ENCODE peak calls at places on chromosomes 2 and 18, in ten cellular contexts. One of them, this sample, is unnamed.

GRCh38 chr2:129849559-129850160 is 129.8 kb upstream of the RAB6C start:
- DNase-seq in activated CD4-positive, alpha-beta T cell treated with anti-CD3 and anti-CD28 coated beads, Interleukin-2, amount 50 U/mL, for 24 hours: no peak
- DNase-seq in K562: peak
- DNase-seq in AG09319: peak
- DNase-seq in SK-N-DZ: peak
- DNase-seq in dermis microvascular lymphatic vessel endothelial cell: peak
- DNase-seq in amniotic stem cell: peak
- DNase-seq in effector memory CD4-positive, alpha-beta T cell: no peak
- DNase-seq in A549: peak
- DNase-seq in iris pigment epithelial cell: peak
- DNase-seq in this sample: peak

GRCh38 chr2:227717687-227718567 is at the start of gene SLC19A3:
- DNase-seq in activated CD4-positive, alpha-beta T cell treated with anti-CD3 and anti-CD28 coated beads, Interleukin-2, amount 50 U/mL, for 24 hours: no peak
- DNase-seq in K562: peak
- DNase-seq in AG09319: peak
- DNase-seq in SK-N-DZ: peak
- DNase-seq in dermis microvascular lymphatic vessel endothelial cell: peak
- DNase-seq in amniotic stem cell: no peak
- DNase-seq in effector memory CD4-positive, alpha-beta T cell: no peak
- DNase-seq in A549: peak
- DNase-seq in iris pigment epithelial cell: peak
- DNase-seq in this sample: peak

GRCh38 chr2:72993147-72993546 is 75.8 kb downstream of the EMX1 start:
- DNase-seq in activated CD4-positive, alpha-beta T cell treated with anti-CD3 and anti-CD28 coated beads, Interleukin-2, amount 50 U/mL, for 24 hours: peak
- DNase-seq in K562: peak
- DNase-seq in AG09319: no peak
- DNase-seq in SK-N-DZ: peak
- DNase-seq in dermis microvascular lymphatic vessel endothelial cell: peak
- DNase-seq in amniotic stem cell: no peak
- DNase-seq in effector memory CD4-positive, alpha-beta T cell: no peak
- DNase-seq in A549: peak
- DNase-seq in iris pigment epithelial cell: peak
- DNase-seq in this sample: peak

GRCh38 chr2:30272761-30273573 is 41.6 kb downstream of the LBH start:
- DNase-seq in activated CD4-positive, alpha-beta T cell treated with anti-CD3 and anti-CD28 coated beads, Interleukin-2, amount 50 U/mL, for 24 hours: no peak
- DNase-seq in K562: no peak
- DNase-seq in AG09319: peak
- DNase-seq in SK-N-DZ: no peak
- DNase-seq in dermis microvascular lymphatic vessel endothelial cell: peak
- DNase-seq in amniotic stem cell: peak
- DNase-seq in effector memory CD4-positive, alpha-beta T cell: no peak
- DNase-seq in A549: peak
- DNase-seq in iris pigment epithelial cell: peak
- DNase-seq in this sample: peak

GRCh38 chr2:152421521-152422367 is 86.8 kb downstream of the FMNL2 start:
- DNase-seq in activated CD4-positive, alpha-beta T cell treated with anti-CD3 and anti-CD28 coated beads, Interleukin-2, amount 50 U/mL, for 24 hours: no peak
- DNase-seq in K562: no peak
- DNase-seq in AG09319: peak
- DNase-seq in SK-N-DZ: no peak
- DNase-seq in dermis microvascular lymphatic vessel endothelial cell: peak
- DNase-seq in amniotic stem cell: peak
- DNase-seq in effector memory CD4-positive, alpha-beta T cell: no peak
- DNase-seq in A549: peak
- DNase-seq in iris pigment epithelial cell: peak
- DNase-seq in this sample: peak

GRCh38 chr2:72630767-72631166 is 195.1 kb downstream of the EXOC6B start:
- DNase-seq in activated CD4-positive, alpha-beta T cell treated with anti-CD3 and anti-CD28 coated beads, Interleukin-2, amount 50 U/mL, for 24 hours: no peak
- DNase-seq in K562: no peak
- DNase-seq in AG09319: peak
- DNase-seq in SK-N-DZ: no peak
- DNase-seq in dermis microvascular lymphatic vessel endothelial cell: peak
- DNase-seq in amniotic stem cell: no peak
- DNase-seq in effector memory CD4-positive, alpha-beta T cell: no peak
- DNase-seq in A549: no peak
- DNase-seq in iris pigment epithelial cell: peak
- DNase-seq in this sample: peak

GRCh38 chr2:6694555-6694954 is 171.2 kb downstream of the CMPK2 start:
- DNase-seq in activated CD4-positive, alpha-beta T cell treated with anti-CD3 and anti-CD28 coated beads, Interleukin-2, amount 50 U/mL, for 24 hours: no peak
- DNase-seq in K562: no peak
- DNase-seq in AG09319: no peak
- DNase-seq in SK-N-DZ: no peak
- DNase-seq in dermis microvascular lymphatic vessel endothelial cell: no peak
- DNase-seq in amniotic stem cell: no peak
- DNase-seq in effector memory CD4-positive, alpha-beta T cell: no peak
- DNase-seq in A549: no peak
- DNase-seq in iris pigment epithelial cell: no peak
- DNase-seq in this sample: no peak

GRCh38 chr2:237603718-237604362 is 13.3 kb upstream of the RAB17 start:
- DNase-seq in activated CD4-positive, alpha-beta T cell treated with anti-CD3 and anti-CD28 coated beads, Interleukin-2, amount 50 U/mL, for 24 hours: no peak
- DNase-seq in K562: no peak
- DNase-seq in AG09319: no peak
- DNase-seq in SK-N-DZ: no peak
- DNase-seq in dermis microvascular lymphatic vessel endothelial cell: peak
- DNase-seq in amniotic stem cell: no peak
- DNase-seq in effector memory CD4-positive, alpha-beta T cell: peak
- DNase-seq in A549: no peak
- DNase-seq in iris pigment epithelial cell: peak
- DNase-seq in this sample: peak

GRCh38 chr2:1864981-1865421 is 120.7 kb upstream of the PXDN start:
- DNase-seq in activated CD4-positive, alpha-beta T cell treated with anti-CD3 and anti-CD28 coated beads, Interleukin-2, amount 50 U/mL, for 24 hours: no peak
- DNase-seq in K562: no peak
- DNase-seq in AG09319: no peak
- DNase-seq in SK-N-DZ: no peak
- DNase-seq in dermis microvascular lymphatic vessel endothelial cell: no peak
- DNase-seq in amniotic stem cell: no peak
- DNase-seq in effector memory CD4-positive, alpha-beta T cell: no peak
- DNase-seq in A549: no peak
- DNase-seq in iris pigment epithelial cell: no peak
- DNase-seq in this sample: no peak

GRCh38 chr18:47418746-47419145 is 167.3 kb upstream of the SKOR2 start:
- DNase-seq in activated CD4-positive, alpha-beta T cell treated with anti-CD3 and anti-CD28 coated beads, Interleukin-2, amount 50 U/mL, for 24 hours: no peak
- DNase-seq in K562: no peak
- DNase-seq in AG09319: no peak
- DNase-seq in SK-N-DZ: no peak
- DNase-seq in dermis microvascular lymphatic vessel endothelial cell: no peak
- DNase-seq in amniotic stem cell: no peak
- DNase-seq in effector memory CD4-positive, alpha-beta T cell: no peak
- DNase-seq in A549: no peak
- DNase-seq in iris pigment epithelial cell: peak
- DNase-seq in this sample: no peak

GRCh38 chr2:9543557-9543956 is 12.1 kb downstream of the ADAM17 start:
- DNase-seq in activated CD4-positive, alpha-beta T cell treated with anti-CD3 and anti-CD28 coated beads, Interleukin-2, amount 50 U/mL, for 24 hours: no peak
- DNase-seq in K562: no peak
- DNase-seq in AG09319: no peak
- DNase-seq in SK-N-DZ: no peak
- DNase-seq in dermis microvascular lymphatic vessel endothelial cell: no peak
- DNase-seq in amniotic stem cell: no peak
- DNase-seq in effector memory CD4-positive, alpha-beta T cell: no peak
- DNase-seq in A549: no peak
- DNase-seq in iris pigment epithelial cell: no peak
- DNase-seq in this sample: no peak

GRCh38 chr2:67135201-67135600 is 261.9 kb upstream of the ETAA1 start:
- DNase-seq in activated CD4-positive, alpha-beta T cell treated with anti-CD3 and anti-CD28 coated beads, Interleukin-2, amount 50 U/mL, for 24 hours: no peak
- DNase-seq in K562: no peak
- DNase-seq in AG09319: no peak
- DNase-seq in SK-N-DZ: no peak
- DNase-seq in dermis microvascular lymphatic vessel endothelial cell: no peak
- DNase-seq in amniotic stem cell: no peak
- DNase-seq in effector memory CD4-positive, alpha-beta T cell: no peak
- DNase-seq in A549: no peak
- DNase-seq in iris pigment epithelial cell: no peak
- DNase-seq in this sample: no peak

GRCh38 chr2:8998418-8998817 is 5.1 kb downstream of the MBOAT2 start:
- DNase-seq in activated CD4-positive, alpha-beta T cell treated with anti-CD3 and anti-CD28 coated beads, Interleukin-2, amount 50 U/mL, for 24 hours: no peak
- DNase-seq in K562: peak
- DNase-seq in AG09319: no peak
- DNase-seq in SK-N-DZ: no peak
- DNase-seq in dermis microvascular lymphatic vessel endothelial cell: no peak
- DNase-seq in amniotic stem cell: no peak
- DNase-seq in effector memory CD4-positive, alpha-beta T cell: no peak
- DNase-seq in A549: no peak
- DNase-seq in iris pigment epithelial cell: no peak
- DNase-seq in this sample: no peak

GRCh38 chr2:49770919-49771318 is 616.6 kb upstream of the FSHR start:
- DNase-seq in activated CD4-positive, alpha-beta T cell treated with anti-CD3 and anti-CD28 coated beads, Interleukin-2, amount 50 U/mL, for 24 hours: no peak
- DNase-seq in K562: no peak
- DNase-seq in AG09319: no peak
- DNase-seq in SK-N-DZ: peak
- DNase-seq in dermis microvascular lymphatic vessel endothelial cell: no peak
- DNase-seq in amniotic stem cell: no peak
- DNase-seq in effector memory CD4-positive, alpha-beta T cell: no peak
- DNase-seq in A549: no peak
- DNase-seq in iris pigment epithelial cell: peak
- DNase-seq in this sample: peak

GRCh38 chr2:184524551-184525382 is 73.6 kb upstream of the ZNF804A start:
- DNase-seq in activated CD4-positive, alpha-beta T cell treated with anti-CD3 and anti-CD28 coated beads, Interleukin-2, amount 50 U/mL, for 24 hours: no peak
- DNase-seq in K562: no peak
- DNase-seq in AG09319: no peak
- DNase-seq in SK-N-DZ: no peak
- DNase-seq in dermis microvascular lymphatic vessel endothelial cell: no peak
- DNase-seq in amniotic stem cell: no peak
- DNase-seq in effector memory CD4-positive, alpha-beta T cell: no peak
- DNase-seq in A549: no peak
- DNase-seq in iris pigment epithelial cell: no peak
- DNase-seq in this sample: no peak

GRCh38 chr18:78926243-78926615 is 53.4 kb upstream of the SALL3 start:
- DNase-seq in activated CD4-positive, alpha-beta T cell treated with anti-CD3 and anti-CD28 coated beads, Interleukin-2, amount 50 U/mL, for 24 hours: no peak
- DNase-seq in K562: no peak
- DNase-seq in AG09319: no peak
- DNase-seq in SK-N-DZ: no peak
- DNase-seq in dermis microvascular lymphatic vessel endothelial cell: no peak
- DNase-seq in amniotic stem cell: no peak
- DNase-seq in effector memory CD4-positive, alpha-beta T cell: no peak
- DNase-seq in A549: no peak
- DNase-seq in iris pigment epithelial cell: no peak
- DNase-seq in this sample: no peak

GRCh38 chr2:204749319-204749718 is 204.0 kb downstream of the PARD3B start:
- DNase-seq in activated CD4-positive, alpha-beta T cell treated with anti-CD3 and anti-CD28 coated beads, Interleukin-2, amount 50 U/mL, for 24 hours: no peak
- DNase-seq in K562: no peak
- DNase-seq in AG09319: no peak
- DNase-seq in SK-N-DZ: no peak
- DNase-seq in dermis microvascular lymphatic vessel endothelial cell: no peak
- DNase-seq in amniotic stem cell: peak
- DNase-seq in effector memory CD4-positive, alpha-beta T cell: no peak
- DNase-seq in A549: no peak
- DNase-seq in iris pigment epithelial cell: peak
- DNase-seq in this sample: peak

GRCh38 chr2:186307871-186308270 is 178.2 kb upstream of the ZC3H15 start:
- DNase-seq in activated CD4-positive, alpha-beta T cell treated with anti-CD3 and anti-CD28 coated beads, Interleukin-2, amount 50 U/mL, for 24 hours: no peak
- DNase-seq in K562: no peak
- DNase-seq in AG09319: no peak
- DNase-seq in SK-N-DZ: no peak
- DNase-seq in dermis microvascular lymphatic vessel endothelial cell: no peak
- DNase-seq in amniotic stem cell: no peak
- DNase-seq in effector memory CD4-positive, alpha-beta T cell: no peak
- DNase-seq in A549: no peak
- DNase-seq in iris pigment epithelial cell: no peak
- DNase-seq in this sample: peak

GRCh38 chr18:50193796-50194622 is 938 bp downstream of the MYO5B start:
- DNase-seq in activated CD4-positive, alpha-beta T cell treated with anti-CD3 and anti-CD28 coated beads, Interleukin-2, amount 50 U/mL, for 24 hours: no peak
- DNase-seq in K562: no peak
- DNase-seq in AG09319: no peak
- DNase-seq in SK-N-DZ: no peak
- DNase-seq in dermis microvascular lymphatic vessel endothelial cell: no peak
- DNase-seq in amniotic stem cell: no peak
- DNase-seq in effector memory CD4-positive, alpha-beta T cell: no peak
- DNase-seq in A549: no peak
- DNase-seq in iris pigment epithelial cell: no peak
- DNase-seq in this sample: no peak

GRCh38 chr2:172288603-172289002 is 138.8 kb upstream of the ITGA6 start:
- DNase-seq in activated CD4-positive, alpha-beta T cell treated with anti-CD3 and anti-CD28 coated beads, Interleukin-2, amount 50 U/mL, for 24 hours: no peak
- DNase-seq in K562: no peak
- DNase-seq in AG09319: no peak
- DNase-seq in SK-N-DZ: no peak
- DNase-seq in dermis microvascular lymphatic vessel endothelial cell: peak
- DNase-seq in amniotic stem cell: no peak
- DNase-seq in effector memory CD4-positive, alpha-beta T cell: no peak
- DNase-seq in A549: no peak
- DNase-seq in iris pigment epithelial cell: no peak
- DNase-seq in this sample: peak

GRCh38 chr2:42568431-42569115 is at the start of gene MTA3:
- DNase-seq in activated CD4-positive, alpha-beta T cell treated with anti-CD3 and anti-CD28 coated beads, Interleukin-2, amount 50 U/mL, for 24 hours: peak
- DNase-seq in K562: peak
- DNase-seq in AG09319: no peak
- DNase-seq in SK-N-DZ: no peak
- DNase-seq in dermis microvascular lymphatic vessel endothelial cell: peak
- DNase-seq in amniotic stem cell: no peak
- DNase-seq in effector memory CD4-positive, alpha-beta T cell: peak
- DNase-seq in A549: peak
- DNase-seq in iris pigment epithelial cell: peak
- DNase-seq in this sample: no peak

GRCh38 chr18:40159141-40160017 is 1795.7 kb upstream of the PIK3C3 start:
- DNase-seq in activated CD4-positive, alpha-beta T cell treated with anti-CD3 and anti-CD28 coated beads, Interleukin-2, amount 50 U/mL, for 24 hours: no peak
- DNase-seq in K562: no peak
- DNase-seq in AG09319: no peak
- DNase-seq in SK-N-DZ: peak
- DNase-seq in dermis microvascular lymphatic vessel endothelial cell: peak
- DNase-seq in amniotic stem cell: no peak
- DNase-seq in effector memory CD4-positive, alpha-beta T cell: no peak
- DNase-seq in A549: no peak
- DNase-seq in iris pigment epithelial cell: peak
- DNase-seq in this sample: peak

GRCh38 chr2:212712466-212712865 is 173.9 kb upstream of the ERBB4 start:
- DNase-seq in activated CD4-positive, alpha-beta T cell treated with anti-CD3 and anti-CD28 coated beads, Interleukin-2, amount 50 U/mL, for 24 hours: no peak
- DNase-seq in K562: no peak
- DNase-seq in AG09319: no peak
- DNase-seq in SK-N-DZ: no peak
- DNase-seq in dermis microvascular lymphatic vessel endothelial cell: no peak
- DNase-seq in amniotic stem cell: no peak
- DNase-seq in effector memory CD4-positive, alpha-beta T cell: no peak
- DNase-seq in A549: no peak
- DNase-seq in iris pigment epithelial cell: no peak
- DNase-seq in this sample: no peak

GRCh38 chr2:23589220-23589647 is 204.3 kb downstream of the KLHL29 start:
- DNase-seq in activated CD4-positive, alpha-beta T cell treated with anti-CD3 and anti-CD28 coated beads, Interleukin-2, amount 50 U/mL, for 24 hours: no peak
- DNase-seq in K562: no peak
- DNase-seq in AG09319: no peak
- DNase-seq in SK-N-DZ: no peak
- DNase-seq in dermis microvascular lymphatic vessel endothelial cell: no peak
- DNase-seq in amniotic stem cell: no peak
- DNase-seq in effector memory CD4-positive, alpha-beta T cell: no peak
- DNase-seq in A549: no peak
- DNase-seq in iris pigment epithelial cell: no peak
- DNase-seq in this sample: no peak

GRCh38 chr2:109237792-109238191 is 108.8 kb downstream of the SH3RF3 start:
- DNase-seq in activated CD4-positive, alpha-beta T cell treated with anti-CD3 and anti-CD28 coated beads, Interleukin-2, amount 50 U/mL, for 24 hours: no peak
- DNase-seq in K562: no peak
- DNase-seq in AG09319: no peak
- DNase-seq in SK-N-DZ: no peak
- DNase-seq in dermis microvascular lymphatic vessel endothelial cell: no peak
- DNase-seq in amniotic stem cell: no peak
- DNase-seq in effector memory CD4-positive, alpha-beta T cell: no peak
- DNase-seq in A549: no peak
- DNase-seq in iris pigment epithelial cell: no peak
- DNase-seq in this sample: no peak

GRCh38 chr2:209636066-209636465 is 135.6 kb upstream of the UNC80 start:
- DNase-seq in activated CD4-positive, alpha-beta T cell treated with anti-CD3 and anti-CD28 coated beads, Interleukin-2, amount 50 U/mL, for 24 hours: no peak
- DNase-seq in K562: no peak
- DNase-seq in AG09319: no peak
- DNase-seq in SK-N-DZ: no peak
- DNase-seq in dermis microvascular lymphatic vessel endothelial cell: no peak
- DNase-seq in amniotic stem cell: no peak
- DNase-seq in effector memory CD4-positive, alpha-beta T cell: no peak
- DNase-seq in A549: no peak
- DNase-seq in iris pigment epithelial cell: no peak
- DNase-seq in this sample: peak

GRCh38 chr2:112579280-112579679 is 5.1 kb upstream of the CHCHD5 start:
- DNase-seq in activated CD4-positive, alpha-beta T cell treated with anti-CD3 and anti-CD28 coated beads, Interleukin-2, amount 50 U/mL, for 24 hours: no peak
- DNase-seq in K562: no peak
- DNase-seq in AG09319: peak
- DNase-seq in SK-N-DZ: no peak
- DNase-seq in dermis microvascular lymphatic vessel endothelial cell: peak
- DNase-seq in amniotic stem cell: peak
- DNase-seq in effector memory CD4-positive, alpha-beta T cell: no peak
- DNase-seq in A549: no peak
- DNase-seq in iris pigment epithelial cell: peak
- DNase-seq in this sample: peak

GRCh38 chr2:120684691-120685402 is 50.8 kb upstream of the GLI2 start:
- DNase-seq in activated CD4-positive, alpha-beta T cell treated with anti-CD3 and anti-CD28 coated beads, Interleukin-2, amount 50 U/mL, for 24 hours: no peak
- DNase-seq in K562: no peak
- DNase-seq in AG09319: no peak
- DNase-seq in SK-N-DZ: no peak
- DNase-seq in dermis microvascular lymphatic vessel endothelial cell: no peak
- DNase-seq in amniotic stem cell: peak
- DNase-seq in effector memory CD4-positive, alpha-beta T cell: no peak
- DNase-seq in A549: no peak
- DNase-seq in iris pigment epithelial cell: peak
- DNase-seq in this sample: no peak

This sample was measured in bronchial epithelial cell.